ENCODE peak calls at places on chromosomes 1 and 21, in ten cellular contexts. One of them, this sample, is unnamed.

GRCh38 chr1:159647616-159648015 is 60.0 kb downstream of the APCS start:
- DNase-seq in Jurkat, Clone E6-1: no peak
- DNase-seq in dorsolateral prefrontal cortex: no peak
- DNase-seq in RWPE2: no peak
- DNase-seq in thoracic aorta: no peak
- DNase-seq in transverse colon: no peak
- DNase-seq in mammary epithelial cell: peak
- DNase-seq in AG10803: no peak
- DNase-seq in cardiac muscle cell: no peak
- DNase-seq in left ventricle myocardium inferior: no peak
- DNase-seq in this sample: peak

GRCh38 chr21:42231761-42232160 is 12.8 kb downstream of the ABCG1 start:
- DNase-seq in cardiac muscle cell: no peak
- DNase-seq in dorsolateral prefrontal cortex: no peak
- DNase-seq in left ventricle myocardium inferior: no peak
- DNase-seq in thoracic aorta: no peak
- DNase-seq in RWPE2: no peak
- DNase-seq in Jurkat, Clone E6-1: no peak
- DNase-seq in AG10803: no peak
- DNase-seq in transverse colon: no peak
- DNase-seq in mammary epithelial cell: no peak
- DNase-seq in this sample: no peak

GRCh38 chr1:31371560-31371959 is 1.3 kb downstream of the FABP3 start:
- DNase-seq in AG10803: no peak
- DNase-seq in mammary epithelial cell: no peak
- DNase-seq in thoracic aorta: no peak
- DNase-seq in Jurkat, Clone E6-1: no peak
- DNase-seq in cardiac muscle cell: peak
- DNase-seq in RWPE2: no peak
- DNase-seq in dorsolateral prefrontal cortex: no peak
- DNase-seq in left ventricle myocardium inferior: no peak
- DNase-seq in transverse colon: no peak
- DNase-seq in this sample: no peak

GRCh38 chr1:218804014-218804785 is 369.5 kb upstream of the LYPLAL1 start:
- DNase-seq in RWPE2: no peak
- DNase-seq in mammary epithelial cell: peak
- DNase-seq in dorsolateral prefrontal cortex: no peak
- DNase-seq in thoracic aorta: no peak
- DNase-seq in cardiac muscle cell: no peak
- DNase-seq in Jurkat, Clone E6-1: no peak
- DNase-seq in left ventricle myocardium inferior: no peak
- DNase-seq in transverse colon: no peak
- DNase-seq in AG10803: peak
- DNase-seq in this sample: peak

GRCh38 chr21:41460578-41461527 is 34.8 kb downstream of the MX1 start:
- DNase-seq in cardiac muscle cell: peak
- DNase-seq in left ventricle myocardium inferior: peak
- DNase-seq in transverse colon: peak
- DNase-seq in mammary epithelial cell: peak
- DNase-seq in Jurkat, Clone E6-1: peak
- DNase-seq in thoracic aorta: peak
- DNase-seq in dorsolateral prefrontal cortex: peak
- DNase-seq in RWPE2: no peak
- DNase-seq in AG10803: peak
- DNase-seq in this sample: peak

GRCh38 chr21:33325222-33326067 is 675 bp downstream of the IFNAR1 start:
- DNase-seq in left ventricle myocardium inferior: peak
- DNase-seq in AG10803: peak
- DNase-seq in thoracic aorta: peak
- DNase-seq in mammary epithelial cell: peak
- DNase-seq in cardiac muscle cell: peak
- DNase-seq in transverse colon: peak
- DNase-seq in RWPE2: peak
- DNase-seq in dorsolateral prefrontal cortex: peak
- DNase-seq in Jurkat, Clone E6-1: no peak
- DNase-seq in this sample: peak

GRCh38 chr1:55699151-55699695 is 484.1 kb upstream of the USP24 start:
- DNase-seq in AG10803: no peak
- DNase-seq in cardiac muscle cell: no peak
- DNase-seq in dorsolateral prefrontal cortex: no peak
- DNase-seq in mammary epithelial cell: no peak
- DNase-seq in left ventricle myocardium inferior: no peak
- DNase-seq in transverse colon: no peak
- DNase-seq in RWPE2: no peak
- DNase-seq in thoracic aorta: no peak
- DNase-seq in Jurkat, Clone E6-1: no peak
- DNase-seq in this sample: no peak

GRCh38 chr1:39981957-39982356 is 27.0 kb downstream of the MFSD2A start:
- DNase-seq in left ventricle myocardium inferior: no peak
- DNase-seq in Jurkat, Clone E6-1: no peak
- DNase-seq in cardiac muscle cell: no peak
- DNase-seq in thoracic aorta: no peak
- DNase-seq in RWPE2: peak
- DNase-seq in transverse colon: peak
- DNase-seq in dorsolateral prefrontal cortex: no peak
- DNase-seq in AG10803: peak
- DNase-seq in mammary epithelial cell: peak
- DNase-seq in this sample: peak

GRCh38 chr1:53541761-53542550 is 82.8 kb downstream of the DMRTB1 start:
- DNase-seq in mammary epithelial cell: no peak
- DNase-seq in RWPE2: peak
- DNase-seq in thoracic aorta: no peak
- DNase-seq in cardiac muscle cell: peak
- DNase-seq in transverse colon: peak
- DNase-seq in AG10803: peak
- DNase-seq in dorsolateral prefrontal cortex: no peak
- DNase-seq in left ventricle myocardium inferior: no peak
- DNase-seq in Jurkat, Clone E6-1: peak
- DNase-seq in this sample: peak

GRCh38 chr1:181429462-181429861 is 53.9 kb upstream of the CACNA1E start:
- DNase-seq in dorsolateral prefrontal cortex: no peak
- DNase-seq in mammary epithelial cell: no peak
- DNase-seq in RWPE2: no peak
- DNase-seq in transverse colon: no peak
- DNase-seq in Jurkat, Clone E6-1: no peak
- DNase-seq in AG10803: no peak
- DNase-seq in thoracic aorta: no peak
- DNase-seq in cardiac muscle cell: no peak
- DNase-seq in left ventricle myocardium inferior: no peak
- DNase-seq in this sample: no peak

GRCh38 chr1:181430015-181430657 is 53.2 kb upstream of the CACNA1E start:
- DNase-seq in thoracic aorta: no peak
- DNase-seq in left ventricle myocardium inferior: no peak
- DNase-seq in AG10803: no peak
- DNase-seq in transverse colon: no peak
- DNase-seq in Jurkat, Clone E6-1: peak
- DNase-seq in dorsolateral prefrontal cortex: peak
- DNase-seq in mammary epithelial cell: no peak
- DNase-seq in cardiac muscle cell: no peak
- DNase-seq in RWPE2: no peak
- DNase-seq in this sample: no peak

GRCh38 chr1:181423301-181423918 is 59.9 kb upstream of the CACNA1E start:
- DNase-seq in RWPE2: no peak
- DNase-seq in dorsolateral prefrontal cortex: peak
- DNase-seq in left ventricle myocardium inferior: peak
- DNase-seq in Jurkat, Clone E6-1: peak
- DNase-seq in cardiac muscle cell: peak
- DNase-seq in thoracic aorta: no peak
- DNase-seq in transverse colon: peak
- DNase-seq in mammary epithelial cell: peak
- DNase-seq in AG10803: peak
- DNase-seq in this sample: peak

GRCh38 chr1:181425566-181425965 is 57.8 kb upstream of the CACNA1E start:
- DNase-seq in cardiac muscle cell: no peak
- DNase-seq in left ventricle myocardium inferior: no peak
- DNase-seq in RWPE2: no peak
- DNase-seq in AG10803: no peak
- DNase-seq in transverse colon: no peak
- DNase-seq in thoracic aorta: no peak
- DNase-seq in mammary epithelial cell: no peak
- DNase-seq in dorsolateral prefrontal cortex: no peak
- DNase-seq in Jurkat, Clone E6-1: no peak
- DNase-seq in this sample: no peak

DNA sequence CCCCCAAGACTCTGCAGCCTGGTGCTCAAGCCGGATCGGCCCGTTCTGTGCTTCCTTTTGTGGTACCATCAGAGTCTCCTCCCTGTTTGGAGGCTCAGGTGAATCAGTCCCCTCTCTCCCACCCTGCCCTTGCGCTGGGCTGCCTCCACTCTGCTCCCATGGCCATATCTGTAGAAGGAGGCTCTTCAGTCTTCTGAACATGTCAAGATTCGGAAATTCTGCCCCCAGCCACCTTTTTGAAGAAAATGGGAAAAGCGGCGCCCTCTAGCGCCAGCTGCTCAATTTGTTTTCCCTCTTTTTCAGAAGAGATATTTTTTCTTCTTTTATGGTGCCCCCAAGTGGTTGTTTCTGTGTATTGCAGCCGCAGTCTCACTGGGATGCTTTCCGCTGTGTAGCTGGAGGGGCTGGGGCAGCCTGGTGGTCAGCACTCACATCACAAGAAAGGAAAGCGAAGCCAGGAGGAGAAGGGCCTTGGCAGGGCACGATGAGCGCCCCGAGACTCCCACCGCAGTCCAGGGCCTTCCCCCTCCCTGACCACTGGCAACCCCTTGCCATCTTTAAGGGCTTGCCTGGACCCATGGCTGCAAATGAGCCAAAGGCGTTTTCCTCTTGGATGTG is 58.4 kb upstream of the CACNA1E start:
- DNase-seq in dorsolateral prefrontal cortex: peak
- DNase-seq in AG10803: peak
- DNase-seq in left ventricle myocardium inferior: peak
- DNase-seq in transverse colon: peak
- DNase-seq in thoracic aorta: no peak
- DNase-seq in mammary epithelial cell: peak
- DNase-seq in RWPE2: no peak
- DNase-seq in cardiac muscle cell: peak
- DNase-seq in Jurkat, Clone E6-1: peak
- DNase-seq in this sample: peak
- H3K4me3 ChIP-seq in dorsolateral prefrontal cortex: peak
- H3K4me3 ChIP-seq in AG10803: no peak
- H3K4me3 ChIP-seq in left ventricle myocardium inferior: no peak
- H3K4me3 ChIP-seq in transverse colon: no peak
- H3K4me3 ChIP-seq in thoracic aorta: no peak
- H3K4me3 ChIP-seq in mammary epithelial cell: no peak
- H3K4me3 ChIP-seq in RWPE2: no peak
- H3K4me3 ChIP-seq in cardiac muscle cell: no peak
- H3K4me3 ChIP-seq in Jurkat, Clone E6-1: no peak
- H3K4me3 ChIP-seq in this sample: no peak

DNA sequence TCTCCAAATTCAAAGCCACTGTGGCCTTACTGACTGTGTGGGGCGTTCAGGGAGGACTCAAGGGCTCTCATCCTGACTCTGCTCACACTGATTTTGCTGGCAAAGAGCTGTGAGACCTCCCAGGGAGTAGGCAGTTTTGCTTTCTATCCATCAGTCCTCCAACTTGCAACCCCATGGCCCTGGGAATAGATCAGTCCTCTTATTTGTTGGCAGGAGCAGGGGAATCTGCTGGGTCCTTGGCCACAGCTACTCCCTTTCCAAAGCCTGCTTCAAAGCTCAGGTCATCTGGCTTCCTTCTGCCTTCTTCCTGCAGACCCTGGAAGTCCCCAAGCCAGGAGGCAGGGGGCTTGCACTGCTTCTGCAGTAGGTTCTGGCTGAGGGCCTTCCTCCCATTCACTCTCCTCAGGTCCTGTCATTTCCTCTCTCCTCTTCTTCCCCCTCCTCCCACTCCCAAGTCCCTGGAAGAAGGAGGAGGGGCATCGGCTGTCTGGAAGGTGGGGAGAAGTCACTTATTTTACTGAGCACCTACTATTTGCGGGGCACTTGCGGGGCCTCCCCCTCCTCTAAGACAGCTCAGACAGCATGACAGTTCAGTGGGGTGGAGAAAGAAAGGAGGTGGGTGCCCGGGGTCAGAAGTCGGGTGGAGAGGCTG is 835 bp upstream of the NAV1 start:
- DNase-seq in AG10803: peak
- DNase-seq in RWPE2: no peak
- DNase-seq in dorsolateral prefrontal cortex: no peak
- DNase-seq in cardiac muscle cell: no peak
- DNase-seq in transverse colon: no peak
- DNase-seq in Jurkat, Clone E6-1: no peak
- DNase-seq in left ventricle myocardium inferior: no peak
- DNase-seq in mammary epithelial cell: no peak
- DNase-seq in thoracic aorta: no peak
- DNase-seq in this sample: peak
- H3K4me3 ChIP-seq in AG10803: peak
- H3K4me3 ChIP-seq in RWPE2: peak
- H3K4me3 ChIP-seq in dorsolateral prefrontal cortex: peak
- H3K4me3 ChIP-seq in cardiac muscle cell: peak
- H3K4me3 ChIP-seq in transverse colon: peak
- H3K4me3 ChIP-seq in Jurkat, Clone E6-1: peak
- H3K4me3 ChIP-seq in left ventricle myocardium inferior: peak
- H3K4me3 ChIP-seq in mammary epithelial cell: peak
- H3K4me3 ChIP-seq in thoracic aorta: peak
- H3K4me3 ChIP-seq in this sample: peak

DNA sequence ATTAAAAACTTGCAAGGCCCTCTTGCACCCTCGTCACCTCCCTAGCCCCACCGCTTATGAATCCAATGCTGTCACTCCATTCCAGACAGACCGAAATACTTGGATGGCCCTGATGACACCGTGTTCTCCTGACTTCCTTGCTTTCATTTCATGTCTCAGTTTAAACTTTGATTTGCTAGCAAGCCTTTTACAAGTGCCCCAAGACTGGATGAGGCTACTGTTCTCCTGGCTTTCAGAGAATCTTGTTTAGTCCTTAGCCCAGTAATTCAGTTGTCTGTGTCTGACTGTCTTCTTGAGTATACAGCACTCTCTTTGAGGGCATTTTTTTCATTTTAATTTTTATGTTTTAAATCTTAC is 824 bp upstream of the IFI44L start:
- DNase-seq in AG10803: peak
- DNase-seq in cardiac muscle cell: no peak
- DNase-seq in transverse colon: no peak
- DNase-seq in RWPE2: no peak
- DNase-seq in dorsolateral prefrontal cortex: no peak
- DNase-seq in Jurkat, Clone E6-1: no peak
- DNase-seq in thoracic aorta: no peak
- DNase-seq in left ventricle myocardium inferior: no peak
- DNase-seq in mammary epithelial cell: no peak
- DNase-seq in this sample: no peak
- H3K4me3 ChIP-seq in AG10803: peak
- H3K4me3 ChIP-seq in cardiac muscle cell: no peak
- H3K4me3 ChIP-seq in transverse colon: no peak
- H3K4me3 ChIP-seq in RWPE2: peak
- H3K4me3 ChIP-seq in dorsolateral prefrontal cortex: peak
- H3K4me3 ChIP-seq in Jurkat, Clone E6-1: no peak
- H3K4me3 ChIP-seq in thoracic aorta: peak
- H3K4me3 ChIP-seq in left ventricle myocardium inferior: peak
- H3K4me3 ChIP-seq in mammary epithelial cell: no peak
- H3K4me3 ChIP-seq in this sample: peak

DNA sequence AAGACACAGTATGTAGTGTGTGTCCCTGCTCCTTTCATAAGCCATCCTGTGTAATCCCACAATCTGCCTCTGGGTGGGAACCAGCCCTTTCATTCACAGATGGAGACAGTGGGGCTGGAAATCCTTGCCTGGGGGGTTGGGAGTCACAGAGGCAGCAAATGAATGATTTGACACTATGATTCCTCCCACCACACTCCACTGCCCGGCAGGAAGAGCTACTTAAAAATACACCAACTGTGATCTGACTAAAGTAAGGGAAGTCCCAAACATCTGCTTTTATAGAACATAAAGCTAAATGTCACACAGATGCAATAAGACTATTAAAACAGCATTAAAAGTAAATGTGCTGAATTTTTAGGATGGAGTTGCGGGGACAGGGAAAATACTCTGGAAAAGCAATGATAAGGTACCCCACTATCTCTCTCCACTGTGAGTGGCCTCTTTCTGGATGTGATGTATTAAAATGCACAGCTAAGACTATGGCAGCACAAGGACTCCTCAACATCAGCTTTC is 4.3 kb downstream of the PARP1 start:
- DNase-seq in AG10803: peak
- DNase-seq in thoracic aorta: no peak
- DNase-seq in cardiac muscle cell: no peak
- DNase-seq in Jurkat, Clone E6-1: no peak
- DNase-seq in transverse colon: no peak
- DNase-seq in mammary epithelial cell: peak
- DNase-seq in RWPE2: no peak
- DNase-seq in left ventricle myocardium inferior: no peak
- DNase-seq in dorsolateral prefrontal cortex: peak
- DNase-seq in this sample: peak
- H3K4me3 ChIP-seq in AG10803: no peak
- H3K4me3 ChIP-seq in thoracic aorta: no peak
- H3K4me3 ChIP-seq in cardiac muscle cell: no peak
- H3K4me3 ChIP-seq in Jurkat, Clone E6-1: no peak
- H3K4me3 ChIP-seq in transverse colon: no peak
- H3K4me3 ChIP-seq in mammary epithelial cell: no peak
- H3K4me3 ChIP-seq in RWPE2: no peak
- H3K4me3 ChIP-seq in left ventricle myocardium inferior: no peak
- H3K4me3 ChIP-seq in dorsolateral prefrontal cortex: no peak
- H3K4me3 ChIP-seq in this sample: no peak